ENCODE peak calls at places on chromosome 1, in eight cellular contexts. One of them, this sample, is unnamed.

GRCh38 chr1:54743416-54743815 is 20.9 kb downstream of the PARS2 start:
- DNase-seq in NCI-H774: no peak
- DNase-seq in stimulated activated CD8-positive, alpha-beta memory T cell treated with anti-CD3 and anti-CD28 coated beads, Interleukin-2, amount 100 ng/mL, for 1 hour: no peak
- DNase-seq in stromal cell of bone marrow: no peak
- DNase-seq in cardiac fibroblast: no peak
- DNase-seq in AG10803: no peak
- DNase-seq in SW480: no peak
- DNase-seq in CD4-positive, alpha-beta T cell: no peak
- DNase-seq in this sample: no peak

GRCh38 chr1:15691434-15692032 is 7.4 kb downstream of the PLEKHM2 start:
- DNase-seq in AG10803: no peak
- DNase-seq in NCI-H774: no peak
- DNase-seq in cardiac fibroblast: peak
- DNase-seq in stimulated activated CD8-positive, alpha-beta memory T cell treated with anti-CD3 and anti-CD28 coated beads, Interleukin-2, amount 100 ng/mL, for 1 hour: no peak
- DNase-seq in SW480: no peak
- DNase-seq in CD4-positive, alpha-beta T cell: no peak
- DNase-seq in stromal cell of bone marrow: no peak
- DNase-seq in this sample: no peak

GRCh38 chr1:40703316-40703715 is 11.8 kb downstream of the NFYC start:
- DNase-seq in AG10803: peak
- DNase-seq in stromal cell of bone marrow: peak
- DNase-seq in stimulated activated CD8-positive, alpha-beta memory T cell treated with anti-CD3 and anti-CD28 coated beads, Interleukin-2, amount 100 ng/mL, for 1 hour: no peak
- DNase-seq in CD4-positive, alpha-beta T cell: no peak
- DNase-seq in NCI-H774: no peak
- DNase-seq in cardiac fibroblast: peak
- DNase-seq in SW480: peak
- DNase-seq in this sample: no peak

GRCh38 chr1:20446796-20447195 is 39.2 kb downstream of the CAMK2N1 start:
- DNase-seq in cardiac fibroblast: no peak
- DNase-seq in CD4-positive, alpha-beta T cell: no peak
- DNase-seq in stimulated activated CD8-positive, alpha-beta memory T cell treated with anti-CD3 and anti-CD28 coated beads, Interleukin-2, amount 100 ng/mL, for 1 hour: no peak
- DNase-seq in SW480: peak
- DNase-seq in AG10803: peak
- DNase-seq in stromal cell of bone marrow: no peak
- DNase-seq in NCI-H774: no peak
- DNase-seq in this sample: no peak

GRCh38 chr1:11807087-11807486 is 1.1 kb downstream of the CLCN6 start:
- DNase-seq in NCI-H774: no peak
- DNase-seq in AG10803: no peak
- DNase-seq in stimulated activated CD8-positive, alpha-beta memory T cell treated with anti-CD3 and anti-CD28 coated beads, Interleukin-2, amount 100 ng/mL, for 1 hour: no peak
- DNase-seq in SW480: no peak
- DNase-seq in stromal cell of bone marrow: no peak
- DNase-seq in cardiac fibroblast: no peak
- DNase-seq in CD4-positive, alpha-beta T cell: no peak
- DNase-seq in this sample: no peak

GRCh38 chr1:154720328-154721301 is 112.6 kb upstream of the ADAR start:
- DNase-seq in AG10803: peak
- DNase-seq in CD4-positive, alpha-beta T cell: no peak
- DNase-seq in stimulated activated CD8-positive, alpha-beta memory T cell treated with anti-CD3 and anti-CD28 coated beads, Interleukin-2, amount 100 ng/mL, for 1 hour: no peak
- DNase-seq in stromal cell of bone marrow: no peak
- DNase-seq in SW480: no peak
- DNase-seq in cardiac fibroblast: no peak
- DNase-seq in NCI-H774: no peak
- DNase-seq in this sample: no peak

GRCh38 chr1:206686486-206687249 is 2.0 kb downstream of the MAPKAPK2 start:
- DNase-seq in AG10803: no peak
- DNase-seq in cardiac fibroblast: no peak
- DNase-seq in NCI-H774: no peak
- DNase-seq in stimulated activated CD8-positive, alpha-beta memory T cell treated with anti-CD3 and anti-CD28 coated beads, Interleukin-2, amount 100 ng/mL, for 1 hour: no peak
- DNase-seq in SW480: no peak
- DNase-seq in stromal cell of bone marrow: no peak
- DNase-seq in CD4-positive, alpha-beta T cell: no peak
- DNase-seq in this sample: no peak

GRCh38 chr1:111769517-111770146 is 13.9 kb downstream of the DDX20 start:
- DNase-seq in AG10803: peak
- DNase-seq in CD4-positive, alpha-beta T cell: no peak
- DNase-seq in SW480: peak
- DNase-seq in stromal cell of bone marrow: peak
- DNase-seq in stimulated activated CD8-positive, alpha-beta memory T cell treated with anti-CD3 and anti-CD28 coated beads, Interleukin-2, amount 100 ng/mL, for 1 hour: no peak
- DNase-seq in NCI-H774: peak
- DNase-seq in cardiac fibroblast: peak
- DNase-seq in this sample: no peak

GRCh38 chr1:26387447-26387846 is 14.9 kb upstream of the ZNF683 start:
- DNase-seq in stimulated activated CD8-positive, alpha-beta memory T cell treated with anti-CD3 and anti-CD28 coated beads, Interleukin-2, amount 100 ng/mL, for 1 hour: no peak
- DNase-seq in cardiac fibroblast: no peak
- DNase-seq in AG10803: no peak
- DNase-seq in stromal cell of bone marrow: no peak
- DNase-seq in SW480: peak
- DNase-seq in CD4-positive, alpha-beta T cell: no peak
- DNase-seq in NCI-H774: no peak
- DNase-seq in this sample: no peak

GRCh38 chr1:238499036-238499435 is 608.3 kb upstream of the ZP4 start:
- DNase-seq in SW480: no peak
- DNase-seq in NCI-H774: no peak
- DNase-seq in stromal cell of bone marrow: no peak
- DNase-seq in CD4-positive, alpha-beta T cell: no peak
- DNase-seq in stimulated activated CD8-positive, alpha-beta memory T cell treated with anti-CD3 and anti-CD28 coated beads, Interleukin-2, amount 100 ng/mL, for 1 hour: no peak
- DNase-seq in AG10803: no peak
- DNase-seq in cardiac fibroblast: no peak
- DNase-seq in this sample: no peak

GRCh38 chr1:171286032-171286705 is 27.8 kb upstream of the FMO4 start:
- DNase-seq in NCI-H774: no peak
- DNase-seq in stimulated activated CD8-positive, alpha-beta memory T cell treated with anti-CD3 and anti-CD28 coated beads, Interleukin-2, amount 100 ng/mL, for 1 hour: no peak
- DNase-seq in CD4-positive, alpha-beta T cell: no peak
- DNase-seq in cardiac fibroblast: peak
- DNase-seq in stromal cell of bone marrow: peak
- DNase-seq in SW480: peak
- DNase-seq in AG10803: no peak
- DNase-seq in this sample: no peak

GRCh38 chr1:217088521-217089221 is 365.4 kb upstream of the ESRRG start:
- DNase-seq in stromal cell of bone marrow: no peak
- DNase-seq in NCI-H774: no peak
- DNase-seq in AG10803: peak
- DNase-seq in SW480: no peak
- DNase-seq in stimulated activated CD8-positive, alpha-beta memory T cell treated with anti-CD3 and anti-CD28 coated beads, Interleukin-2, amount 100 ng/mL, for 1 hour: no peak
- DNase-seq in CD4-positive, alpha-beta T cell: no peak
- DNase-seq in cardiac fibroblast: no peak
- DNase-seq in this sample: no peak

GRCh38 chr1:149849947-149850360 is 49.4 kb upstream of the BOLA1 start:
- DNase-seq in cardiac fibroblast: no peak
- DNase-seq in stimulated activated CD8-positive, alpha-beta memory T cell treated with anti-CD3 and anti-CD28 coated beads, Interleukin-2, amount 100 ng/mL, for 1 hour: no peak
- DNase-seq in stromal cell of bone marrow: no peak
- DNase-seq in CD4-positive, alpha-beta T cell: no peak
- DNase-seq in SW480: peak
- DNase-seq in AG10803: peak
- DNase-seq in NCI-H774: no peak
- DNase-seq in this sample: no peak

GRCh38 chr1:184970691-184971161 is 3.6 kb downstream of the NIBAN1 start:
- DNase-seq in CD4-positive, alpha-beta T cell: no peak
- DNase-seq in AG10803: peak
- DNase-seq in stromal cell of bone marrow: no peak
- DNase-seq in SW480: no peak
- DNase-seq in NCI-H774: no peak
- DNase-seq in cardiac fibroblast: peak
- DNase-seq in stimulated activated CD8-positive, alpha-beta memory T cell treated with anti-CD3 and anti-CD28 coated beads, Interleukin-2, amount 100 ng/mL, for 1 hour: no peak
- DNase-seq in this sample: no peak

GRCh38 chr1:65440915-65441314 is 20.4 kb downstream of the LEPR start:
- DNase-seq in CD4-positive, alpha-beta T cell: no peak
- DNase-seq in AG10803: peak
- DNase-seq in stimulated activated CD8-positive, alpha-beta memory T cell treated with anti-CD3 and anti-CD28 coated beads, Interleukin-2, amount 100 ng/mL, for 1 hour: no peak
- DNase-seq in cardiac fibroblast: peak
- DNase-seq in stromal cell of bone marrow: no peak
- DNase-seq in SW480: no peak
- DNase-seq in NCI-H774: no peak
- DNase-seq in this sample: no peak

GRCh38 chr1:64969305-64970066 is 3.1 kb upstream of the JAK1 start:
- DNase-seq in SW480: no peak
- DNase-seq in stimulated activated CD8-positive, alpha-beta memory T cell treated with anti-CD3 and anti-CD28 coated beads, Interleukin-2, amount 100 ng/mL, for 1 hour: no peak
- DNase-seq in NCI-H774: no peak
- DNase-seq in cardiac fibroblast: peak
- DNase-seq in stromal cell of bone marrow: no peak
- DNase-seq in AG10803: peak
- DNase-seq in CD4-positive, alpha-beta T cell: no peak
- DNase-seq in this sample: no peak

GRCh38 chr1:21680381-21680780 is 11.2 kb upstream of the RAP1GAP start:
- DNase-seq in stromal cell of bone marrow: no peak
- DNase-seq in CD4-positive, alpha-beta T cell: no peak
- DNase-seq in stimulated activated CD8-positive, alpha-beta memory T cell treated with anti-CD3 and anti-CD28 coated beads, Interleukin-2, amount 100 ng/mL, for 1 hour: no peak
- DNase-seq in cardiac fibroblast: no peak
- DNase-seq in NCI-H774: no peak
- DNase-seq in AG10803: peak
- DNase-seq in SW480: no peak
- DNase-seq in this sample: no peak

GRCh38 chr1:92923664-92924063 is 37.6 kb downstream of the DIPK1A start:
- DNase-seq in stimulated activated CD8-positive, alpha-beta memory T cell treated with anti-CD3 and anti-CD28 coated beads, Interleukin-2, amount 100 ng/mL, for 1 hour: no peak
- DNase-seq in cardiac fibroblast: no peak
- DNase-seq in SW480: no peak
- DNase-seq in AG10803: peak
- DNase-seq in stromal cell of bone marrow: no peak
- DNase-seq in CD4-positive, alpha-beta T cell: no peak
- DNase-seq in NCI-H774: no peak
- DNase-seq in this sample: no peak

GRCh38 chr1:4693891-4694290 is 39.5 kb downstream of the AJAP1 start:
- DNase-seq in stimulated activated CD8-positive, alpha-beta memory T cell treated with anti-CD3 and anti-CD28 coated beads, Interleukin-2, amount 100 ng/mL, for 1 hour: no peak
- DNase-seq in AG10803: no peak
- DNase-seq in NCI-H774: no peak
- DNase-seq in stromal cell of bone marrow: no peak
- DNase-seq in SW480: no peak
- DNase-seq in CD4-positive, alpha-beta T cell: no peak
- DNase-seq in cardiac fibroblast: no peak
- DNase-seq in this sample: no peak